ENCODE peak calls at places on chromosomes 1 and 21, in five cellular contexts. J, S, W, C and B are unnamed samples.

GRCh38 chr1:23566304-23566703 is 7.0 kb upstream of the ID3 start:
- DNase-seq in J (no peak), S (no peak), W (no peak), C (no peak), B (no peak)

GRCh38 chr1:3779265-3779911 is 6.8 kb downstream of the SMIM1 start:
- DNase-seq in J (no peak), S (no peak), W (no peak), C (no peak), B (no peak)

GRCh38 chr1:11245904-11246726 is 16.2 kb downstream of the MTOR start:
- DNase-seq in J (no peak), S (no peak), W (no peak), C (no peak), B (no peak)

GRCh38 chr1:87051965-87052364 is 137.5 kb downstream of the HS2ST1 start:
- DNase-seq in J (no peak), S (no peak), W (no peak), C (no peak), B (no peak)

GRCh38 chr1:200364831-200365230 is 45.0 kb downstream of the ZNF281 start:
- DNase-seq in J (no peak), S (no peak), W (no peak), C (no peak), B (no peak)

GRCh38 chr1:41492341-41492848 is 7.9 kb upstream of the EDN2 start:
- DNase-seq in J (no peak), S (no peak), W (no peak), C (no peak), B (no peak)

GRCh38 chr21:39137248-39138186 is 45.7 kb downstream of the PSMG1 start:
- DNase-seq in J (no peak), S (no peak), W (no peak), C (no peak), B (no peak)

GRCh38 chr1:176206006-176206960 is 803 bp downstream of the COP1 start:
- DNase-seq in J (no peak), S (peak), W (no peak), C (no peak), B (no peak)

GRCh38 chr1:192973988-192974387 is 85.2 kb downstream of the UCHL5 start:
- DNase-seq in J (no peak), S (no peak), W (no peak), C (no peak), B (no peak)

GRCh38 chr1:66351474-66351873 is 182.5 kb upstream of the SGIP1 start:
- DNase-seq in J (no peak), S (no peak), W (no peak), C (no peak), B (no peak)

GRCh38 chr1:20087668-20088067 is 17.7 kb downstream of the PLA2G5 start:
- DNase-seq in J (no peak), S (no peak), W (no peak), C (no peak), B (no peak)

GRCh38 chr1:213362598-213362997 is 311.6 kb downstream of the RPS6KC1 start:
- DNase-seq in J (no peak), S (no peak), W (no peak), C (no peak), B (no peak)

GRCh38 chr1:213371769-213372619 is 321.0 kb downstream of the RPS6KC1 start:
- DNase-seq in J (no peak), S (no peak), W (no peak), C (no peak), B (no peak)

GRCh38 chr1:213370523-213370922 is 319.5 kb downstream of the RPS6KC1 start:
- DNase-seq in J (no peak), S (no peak), W (no peak), C (no peak), B (no peak)

GRCh38 chr1:213369465-213369864 is 318.4 kb downstream of the RPS6KC1 start:
- DNase-seq in J (no peak), S (no peak), W (no peak), C (no peak), B (no peak)

DNA sequence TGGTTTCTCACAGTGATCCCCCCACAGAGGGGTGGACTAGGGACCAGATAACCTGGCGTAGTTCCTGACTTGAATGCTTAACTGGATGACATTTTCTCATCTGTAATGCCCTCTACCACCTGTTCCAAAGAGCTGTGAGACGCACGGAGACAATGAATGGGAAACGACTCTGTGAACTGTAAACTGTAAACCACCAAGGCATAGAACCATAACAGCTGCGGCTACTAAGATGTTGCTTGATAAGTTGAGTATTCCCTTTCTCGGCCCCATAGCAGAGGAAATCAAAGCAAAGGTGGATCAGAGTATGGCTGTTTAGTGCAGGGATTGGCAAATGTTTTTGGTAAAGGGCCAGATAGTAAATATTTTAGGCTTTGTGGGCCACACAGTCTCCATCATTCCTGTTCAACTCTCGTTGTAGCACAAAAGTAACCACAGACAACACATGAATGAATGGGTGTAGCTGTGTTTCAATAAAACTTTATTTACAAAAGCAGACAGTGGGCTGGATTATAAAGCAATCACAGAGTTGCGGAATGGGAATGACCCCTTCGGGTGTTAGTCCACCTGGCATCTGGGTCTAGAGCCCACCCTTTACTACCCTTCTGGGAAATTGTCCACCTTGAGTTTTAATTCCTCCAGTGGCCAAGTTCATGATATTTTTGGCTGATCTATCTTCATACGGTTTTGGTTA is 315.2 kb downstream of the RPS6KC1 start:
- DNase-seq in J (no peak), S (no peak), W (no peak), C (no peak), B (no peak)
- TF ChIP-seq CTCF in J (no peak), S (no peak), W (no peak), C (no peak), B (no peak)

DNA sequence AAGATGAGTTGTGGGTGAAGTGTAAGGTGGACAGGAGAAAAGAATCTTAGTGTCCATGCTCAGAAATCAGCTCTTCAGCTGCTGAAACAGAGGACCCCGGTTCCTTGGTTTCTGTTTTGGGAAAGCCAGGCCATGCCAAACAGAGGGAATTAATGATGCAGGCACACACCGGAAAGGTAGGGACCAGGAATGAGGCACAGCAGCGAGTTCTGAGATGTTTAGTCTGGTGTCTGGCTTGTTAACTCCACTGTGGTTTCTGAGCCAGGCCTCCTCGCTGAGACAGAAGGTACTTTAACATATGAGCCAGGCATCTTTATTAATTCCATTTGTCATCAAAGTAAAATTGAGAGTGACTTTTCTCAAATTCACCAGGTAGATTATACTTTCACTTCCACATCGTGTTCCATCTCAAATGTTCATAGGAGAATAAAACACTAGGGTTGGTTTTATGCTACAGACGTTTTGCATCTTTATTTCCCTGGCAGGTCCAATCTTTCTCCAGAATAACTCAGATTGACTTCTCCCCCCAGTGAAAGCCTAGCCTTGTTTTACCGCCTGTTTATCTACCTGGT is 23.5 kb downstream of the LRRC8D start:
- DNase-seq in J (no peak), S (no peak), W (no peak), C (no peak), B (no peak)
- H3K4me3 ChIP-seq in J (peak), S (peak), W (peak), C (peak), B (peak)

GRCh38 chr1:108704501-108704900 is 8.2 kb upstream of the FNDC7 start:
- DNase-seq in J (peak), S (no peak), W (no peak), C (peak), B (peak)

GRCh38 chr1:108706643-108707042 is 6.1 kb upstream of the FNDC7 start:
- DNase-seq in J (no peak), S (no peak), W (no peak), C (no peak), B (no peak)

GRCh38 chr1:108712605-108713150 is at the start of gene FNDC7:
- DNase-seq in J (no peak), S (no peak), W (no peak), C (no peak), B (no peak)

GRCh38 chr1:108703939-108704338 is 8.8 kb upstream of the FNDC7 start:
- DNase-seq in J (no peak), S (no peak), W (no peak), C (no peak), B (no peak)

GRCh38 chr1:108708726-108709660 is 3.7 kb upstream of the FNDC7 start:
- DNase-seq in J (no peak), S (no peak), W (no peak), C (no peak), B (no peak)
- TF ChIP-seq CTCF in J (no peak), S (no peak), W (no peak), C (no peak), B (peak)

DNA sequence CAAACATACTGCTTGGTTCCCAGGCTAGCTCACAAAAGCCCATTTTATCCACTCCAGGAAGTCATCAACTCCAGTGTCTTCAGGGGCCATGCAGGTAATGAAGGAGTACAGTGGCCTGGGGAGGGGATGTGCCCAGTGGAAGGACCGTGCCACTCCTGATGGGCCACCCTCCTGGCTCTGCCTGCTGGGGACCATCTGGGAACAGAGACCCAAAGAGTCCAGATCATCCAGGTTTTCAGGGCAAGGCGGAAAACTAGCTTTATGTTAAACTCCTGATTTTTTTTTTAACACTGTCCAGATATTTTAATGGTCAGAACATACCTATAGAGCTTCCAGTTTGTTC is 75.6 kb downstream of the CD46 start:
- DNase-seq in J (peak), S (no peak), W (no peak), C (no peak), B (no peak)
- H3K4me3 ChIP-seq in J (no peak), S (no peak), W (no peak), C (no peak), B (no peak)

GRCh38 chr1:90132306-90132705 is 137.4 kb downstream of the ZNF326 start:
- DNase-seq in J (no peak), S (no peak), W (no peak), C (no peak), B (no peak)

GRCh38 chr1:90135306-90135705 is 140.4 kb downstream of the ZNF326 start:
- DNase-seq in J (no peak), S (no peak), W (no peak), C (no peak), B (no peak)

GRCh38 chr1:90127288-90127953 is 132.5 kb downstream of the ZNF326 start:
- DNase-seq in J (no peak), S (no peak), W (no peak), C (no peak), B (no peak)

GRCh38 chr1:90133133-90133532 is 138.2 kb downstream of the ZNF326 start:
- DNase-seq in J (no peak), S (no peak), W (no peak), C (no peak), B (peak)
- TF ChIP-seq CTCF in J (peak), S (peak), W (no peak), C (peak), B (peak)

DNA sequence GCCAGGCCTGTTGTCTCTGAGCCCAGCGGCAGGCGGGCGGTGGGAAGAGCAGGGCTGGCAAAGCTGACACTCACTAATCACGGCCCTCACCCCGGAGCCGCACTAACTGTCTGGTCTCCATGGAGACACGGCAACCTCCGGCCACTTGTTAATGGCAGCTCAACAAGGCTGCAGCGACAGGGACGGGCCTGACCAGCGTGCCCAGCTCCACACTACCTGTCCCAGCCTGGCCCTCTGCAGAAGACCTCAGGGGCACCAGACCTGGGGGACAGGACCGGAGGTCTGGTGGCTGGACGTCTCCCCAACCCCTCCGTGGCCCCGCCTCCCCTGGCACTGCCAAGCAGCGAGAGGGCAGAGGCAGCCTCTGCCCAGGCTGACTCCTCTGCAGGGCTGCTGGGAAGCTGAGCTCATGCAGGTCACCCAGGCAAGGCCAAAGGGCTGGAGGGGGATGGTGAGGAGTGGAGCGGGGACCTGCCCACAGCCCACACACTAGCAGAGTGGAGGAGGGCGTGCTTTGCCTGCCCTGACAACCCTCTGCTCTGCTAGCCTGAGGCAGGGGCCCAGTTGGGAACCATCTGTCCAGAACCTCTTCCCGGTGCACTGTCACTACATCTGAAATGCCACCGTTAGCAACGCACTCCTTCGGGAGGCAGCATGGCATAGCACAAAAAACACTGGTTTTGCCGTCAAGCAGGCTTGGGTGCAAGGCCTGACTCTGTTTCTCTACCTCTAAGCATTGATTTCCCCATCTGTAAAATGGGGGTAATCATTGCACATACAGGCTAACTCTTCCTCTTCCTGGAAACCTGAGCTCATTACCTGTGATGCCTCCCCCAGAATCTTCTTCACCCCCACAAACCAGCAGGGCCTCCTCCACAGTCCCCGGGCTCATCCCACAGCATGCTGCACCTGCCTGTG is 29.6 kb upstream of the WASF2 start:
- DNase-seq in J (no peak), S (peak), W (no peak), C (no peak), B (no peak)
- H3K4me3 ChIP-seq in J (peak), S (no peak), W (no peak), C (no peak), B (peak)